ENCODE peak calls at places on chromosomes 13 and 19, in five cellular contexts. A is foreskin fibroblast; K is IMR-90; M is endodermal cell; F is effector memory CD4-positive, alpha-beta T cell. S is an unnamed sample.

GRCh38 chr19:56507446-56508281 is at the start of gene ZNF471:
- DNase-seq in A (peak), M (peak), F (peak), K (peak), S (peak)

GRCh38 chr19:1825909-1826556 is 14.0 kb upstream of the ATP8B3 start:
- DNase-seq in K (peak), M (peak), A (peak), F (peak), S (peak)

GRCh38 chr13:80251403-80251802 is 89.5 kb downstream of the SPRY2 start:
- DNase-seq in F (no peak), K (peak), M (no peak), A (peak), S (peak)

GRCh38 chr13:41213919-41214318 is 19.6 kb upstream of the KBTBD7 start:
- DNase-seq in K (no peak), M (no peak), A (no peak), F (no peak), S (no peak)

GRCh38 chr13:45385912-45386311 is 32.3 kb downstream of the SLC25A30 start:
- DNase-seq in M (no peak), F (no peak), A (no peak), K (no peak), S (no peak)

GRCh38 chr13:33455291-33455690 is 169.7 kb upstream of the STARD13 start:
- DNase-seq in K (no peak), A (no peak), F (no peak), M (no peak), S (no peak)

GRCh38 chr13:55815458-55816033 is 1325.2 kb upstream of the PRR20A start:
- DNase-seq in K (no peak), F (no peak), A (no peak), M (no peak), S (no peak)

GRCh38 chr13:68304287-68304893 is 1074.3 kb upstream of the PCDH9 start:
- DNase-seq in K (no peak), M (no peak), A (no peak), F (no peak), S (peak)

GRCh38 chr19:52007805-52008557 is at the start of gene ZNF615:
- DNase-seq in F (peak), K (peak), M (peak), A (peak), S (peak)

GRCh38 chr19:37719927-37720265 is 335 bp upstream of the ZNF607 start:
- DNase-seq in M (no peak), K (no peak), F (no peak), A (no peak), S (no peak)

GRCh38 chr13:59094149-59094548 is 1069.6 kb downstream of the DIAPH3 start:
- DNase-seq in A (no peak), K (peak), F (no peak), M (no peak), S (peak)

GRCh38 chr19:18309525-18310064 is 13.3 kb downstream of the LSM4 start:
- DNase-seq in M (no peak), A (no peak), F (no peak), K (no peak), S (no peak)

GRCh38 chr19:595326-596262 is 5.9 kb downstream of the HCN2 start:
- DNase-seq in M (no peak), A (no peak), F (no peak), K (no peak), S (no peak)

GRCh38 chr13:80012281-80012680 is 328.6 kb downstream of the SPRY2 start:
- DNase-seq in M (no peak), F (no peak), K (no peak), A (no peak), S (no peak)

GRCh38 chr13:108573455-108573854 is 56.0 kb upstream of the MYO16 start:
- DNase-seq in F (no peak), K (no peak), M (no peak), A (no peak), S (no peak)

GRCh38 chr13:111153977-111154332 is 38.8 kb downstream of the ARHGEF7 start:
- DNase-seq in M (no peak), F (peak), A (peak), K (no peak), S (no peak)

GRCh38 chr13:39779337-39780270 is 124.1 kb downstream of the COG6 start:
- DNase-seq in A (no peak), M (no peak), F (peak), K (peak), S (peak)

GRCh38 chr13:78032132-78032531 is 113.5 kb upstream of the EDNRB start:
- DNase-seq in F (no peak), M (no peak), A (no peak), K (no peak), S (no peak)

GRCh38 chr19:12868540-12869112 is 12.6 kb downstream of the DNASE2 start:
- DNase-seq in A (no peak), K (no peak), F (no peak), M (peak), S (no peak)

GRCh38 chr19:8209111-8209964 is at the start of gene CERS4:
- DNase-seq in K (peak), F (peak), A (no peak), M (peak), S (peak)

GRCh38 chr13:20720499-20720898 is 17.0 kb downstream of the IL17D start:
- DNase-seq in F (no peak), A (no peak), M (no peak), K (no peak), S (no peak)

GRCh38 chr13:20721058-20721453 is 17.6 kb downstream of the IL17D start:
- DNase-seq in K (no peak), M (no peak), F (no peak), A (no peak), S (no peak)

GRCh38 chr13:20718958-20719566 is 15.6 kb downstream of the IL17D start:
- DNase-seq in F (no peak), M (no peak), K (no peak), A (no peak), S (no peak)

GRCh38 chr13:20719783-20720182 is 16.3 kb downstream of the IL17D start:
- DNase-seq in M (no peak), K (no peak), F (no peak), A (no peak), S (no peak)

DNA sequence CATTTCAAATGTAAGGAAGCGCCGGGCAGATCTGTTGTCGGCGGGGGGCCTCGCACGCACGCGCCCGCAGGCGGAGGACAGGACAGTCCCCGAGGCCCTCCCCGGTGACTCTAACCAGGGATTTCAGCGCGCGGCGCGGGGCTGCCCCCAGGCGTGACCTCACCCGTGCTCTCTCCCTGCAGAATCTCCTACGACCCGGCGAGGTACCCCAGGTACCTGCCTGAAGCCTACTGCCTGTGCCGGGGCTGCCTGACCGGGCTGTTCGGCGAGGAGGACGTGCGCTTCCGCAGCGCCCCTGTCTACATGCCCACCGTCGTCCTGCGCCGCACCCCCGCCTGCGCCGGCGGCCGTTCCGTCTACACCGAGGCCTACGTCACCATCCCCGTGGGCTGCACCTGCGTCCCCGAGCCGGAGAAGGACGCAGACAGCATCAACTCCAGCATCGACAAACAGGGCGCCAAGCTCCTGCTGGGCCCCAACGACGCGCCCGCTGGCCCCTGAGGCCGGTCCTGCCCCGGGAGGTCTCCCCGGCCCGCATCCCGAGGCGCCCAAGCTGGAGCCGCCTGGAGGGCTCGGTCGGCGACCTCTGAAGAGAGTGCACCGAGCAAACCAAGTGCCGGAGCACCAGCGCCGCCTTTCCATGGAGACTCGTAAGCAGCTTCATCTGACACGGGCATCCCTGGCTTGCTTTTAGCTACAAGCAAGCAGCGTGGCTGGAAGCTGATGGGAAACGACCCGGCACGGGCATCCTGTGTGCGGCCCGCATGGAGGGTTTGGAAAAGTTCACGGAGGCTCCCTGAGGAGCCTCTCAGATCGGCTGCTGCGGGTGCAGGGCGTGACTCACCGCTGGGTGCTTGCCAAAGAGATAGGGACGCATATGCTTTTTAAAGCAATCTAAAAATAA is 18.2 kb downstream of the IL17D start:
- DNase-seq in M (peak), K (peak), F (no peak), A (peak), S (peak)
- H3K4me3 ChIP-seq in M (peak), K (peak), F (no peak), A (peak), S (peak)

GRCh38 chr19:35663981-35664380 is 2.3 kb upstream of the UPK1A start:
- DNase-seq in K (no peak), A (no peak), F (no peak), M (no peak), S (no peak)
- H3K4me3 ChIP-seq in K (no peak), A (no peak), F (no peak), M (no peak), S (no peak)

DNA sequence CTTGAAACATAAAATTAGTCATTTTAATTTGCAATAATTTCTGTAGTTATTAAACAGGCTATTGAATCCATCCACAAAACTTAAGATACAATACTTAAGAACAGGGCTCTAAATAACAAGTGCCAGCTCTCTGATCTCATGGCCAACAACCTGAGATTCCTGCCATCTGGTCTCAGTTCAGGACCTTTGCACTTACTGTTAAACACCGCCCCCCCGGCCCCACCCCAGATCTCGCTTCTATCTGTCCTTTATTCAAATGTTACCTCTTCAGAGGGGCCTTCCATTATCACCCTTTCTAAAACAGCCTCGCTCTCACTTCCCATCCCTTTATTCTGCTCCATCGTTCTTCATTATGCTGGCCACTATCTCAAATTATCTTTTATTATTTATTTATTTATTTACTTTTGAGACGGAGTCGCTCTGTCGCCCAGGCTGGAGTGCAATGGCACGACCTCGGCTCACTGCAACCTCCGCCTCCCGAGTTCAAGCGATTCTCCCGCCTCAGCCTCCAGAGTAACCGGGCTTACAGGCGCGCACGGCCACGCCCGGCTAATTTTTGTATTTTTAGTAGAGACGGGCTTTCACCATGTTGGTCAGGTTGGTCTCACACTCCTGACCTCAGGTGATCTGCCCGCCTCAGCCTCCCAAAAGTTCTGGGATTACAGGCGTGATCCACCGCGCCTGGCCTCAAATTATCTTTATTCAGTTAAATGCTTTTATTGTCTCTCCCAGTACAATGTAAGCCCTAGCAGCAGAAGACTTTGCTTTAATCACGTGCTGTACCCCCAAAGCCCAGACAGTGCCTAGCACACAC is 838 bp upstream of the SNRNP70 start:
- DNase-seq in F (no peak), A (no peak), K (no peak), M (no peak), S (no peak)
- H3K4me3 ChIP-seq in F (peak), A (peak), K (peak), M (peak), S (peak)

DNA sequence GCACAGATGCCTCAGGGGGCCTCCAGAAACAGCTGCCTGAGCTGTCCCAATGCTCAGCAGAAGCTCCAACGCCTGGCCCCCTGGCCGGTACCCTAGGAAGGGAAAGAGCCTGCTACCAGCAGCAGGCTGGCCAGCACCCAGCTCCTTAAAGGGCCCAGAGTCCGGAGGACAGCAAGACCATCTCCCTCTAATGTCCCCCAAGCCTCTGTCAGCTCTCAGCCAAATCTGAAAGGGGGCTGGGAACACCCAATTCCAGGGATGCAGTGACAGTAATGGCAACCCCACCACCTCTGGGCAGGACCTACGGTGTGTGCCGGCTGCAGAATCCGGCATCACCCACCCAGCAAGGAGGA is 4.2 kb downstream of the PPP6R1 start:
- DNase-seq in F (no peak), K (no peak), M (no peak), A (no peak), S (no peak)
- H3K4me3 ChIP-seq in F (peak), K (no peak), M (no peak), A (no peak), S (no peak)

GRCh38 chr19:33388231-33388816 is 14.8 kb downstream of the CEBPG start:
- DNase-seq in K (no peak), F (no peak), A (no peak), M (no peak), S (no peak)
- H3K4me3 ChIP-seq in K (no peak), F (no peak), A (no peak), M (no peak), S (no peak)

GRCh38 chr13:21139374-21139773 is 37.0 kb downstream of the SKA3 start:
- DNase-seq in F (no peak), M (no peak), A (no peak), K (no peak), S (no peak)
- H3K4me3 ChIP-seq in F (peak), M (peak), A (peak), K (no peak), S (peak)

DNA sequence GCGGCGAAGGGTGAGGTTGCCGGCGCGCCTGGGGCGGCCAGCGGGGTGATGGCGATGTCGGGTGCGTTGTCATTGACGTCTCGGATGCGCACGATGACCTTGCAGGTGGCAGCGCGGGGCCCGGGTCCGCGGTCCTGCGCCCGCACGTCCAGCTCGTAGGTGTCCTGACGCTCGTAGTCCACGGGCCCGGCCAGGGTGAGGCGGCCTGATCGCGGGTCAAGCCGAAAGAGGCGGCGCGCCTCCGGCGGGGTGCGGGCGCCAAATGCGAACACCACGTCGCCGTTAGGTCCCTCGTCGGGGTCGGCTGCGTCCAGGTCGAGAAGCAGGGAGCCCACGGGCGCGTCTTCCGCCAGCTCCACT is 1.1 kb downstream of the PCDH8 start:
- DNase-seq in A (no peak), K (no peak), F (no peak), M (no peak), S (no peak)
- H3K4me3 ChIP-seq in A (no peak), K (no peak), F (no peak), M (no peak), S (no peak)

GRCh38 chr19:10566408-10566657 is 523 bp upstream of the KRI1 start:
- DNase-seq in K (no peak), A (no peak), F (no peak), M (no peak), S (no peak)
- H3K4me3 ChIP-seq in K (peak), A (peak), F (peak), M (peak), S (peak)

GRCh38 chr13:109869312-109870237 is 83.2 kb upstream of the IRS2 start:
- DNase-seq in M (peak), A (peak), F (no peak), K (peak), S (peak)

GRCh38 chr13:109871018-109871370 is 84.6 kb upstream of the IRS2 start:
- DNase-seq in M (no peak), A (no peak), K (peak), F (no peak), S (peak)

GRCh38 chr13:109870281-109871017 is 84.1 kb upstream of the IRS2 start:
- DNase-seq in K (no peak), A (no peak), F (no peak), M (peak), S (no peak)

GRCh38 chr13:109867766-109868165 is 81.4 kb upstream of the IRS2 start:
- DNase-seq in A (no peak), M (no peak), F (no peak), K (no peak), S (no peak)

DNA sequence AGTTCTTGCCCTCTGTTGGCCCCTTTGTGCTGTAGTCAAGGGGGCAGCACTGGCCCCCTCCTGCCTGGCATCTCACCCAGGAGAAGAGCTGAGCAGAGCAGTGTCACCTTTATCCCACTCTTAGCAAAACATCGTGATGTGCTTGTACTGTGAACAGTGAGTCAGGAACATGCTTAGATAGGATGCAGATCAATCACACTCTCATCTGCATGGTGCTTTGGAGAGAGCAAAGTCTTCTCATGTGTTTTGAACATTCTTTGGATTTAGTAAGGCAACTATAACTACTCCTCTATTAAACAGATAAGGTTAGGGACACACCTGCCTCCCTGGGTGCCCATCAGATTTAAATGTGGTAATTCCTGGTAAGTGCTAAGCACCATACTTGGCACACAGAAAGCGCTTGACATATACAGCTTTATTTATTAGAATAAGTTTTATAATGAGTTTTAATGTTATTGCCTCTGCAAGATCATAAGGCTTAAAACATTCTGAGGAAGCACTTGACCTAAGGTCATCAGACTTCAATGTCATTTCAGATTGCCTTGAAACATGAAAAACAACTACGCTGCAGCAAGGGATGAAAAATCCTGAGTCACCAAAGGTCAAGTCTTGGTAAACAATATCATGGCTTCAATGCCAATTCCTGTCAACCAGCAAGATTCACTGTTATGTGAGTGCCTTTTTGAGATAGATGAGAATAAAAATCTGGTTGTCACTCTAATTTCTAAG is 82.4 kb upstream of the IRS2 start:
- DNase-seq in A (peak), F (no peak), K (peak), M (no peak), S (no peak)
- H3K4me3 ChIP-seq in A (no peak), F (no peak), K (no peak), M (no peak), S (no peak)

DNA sequence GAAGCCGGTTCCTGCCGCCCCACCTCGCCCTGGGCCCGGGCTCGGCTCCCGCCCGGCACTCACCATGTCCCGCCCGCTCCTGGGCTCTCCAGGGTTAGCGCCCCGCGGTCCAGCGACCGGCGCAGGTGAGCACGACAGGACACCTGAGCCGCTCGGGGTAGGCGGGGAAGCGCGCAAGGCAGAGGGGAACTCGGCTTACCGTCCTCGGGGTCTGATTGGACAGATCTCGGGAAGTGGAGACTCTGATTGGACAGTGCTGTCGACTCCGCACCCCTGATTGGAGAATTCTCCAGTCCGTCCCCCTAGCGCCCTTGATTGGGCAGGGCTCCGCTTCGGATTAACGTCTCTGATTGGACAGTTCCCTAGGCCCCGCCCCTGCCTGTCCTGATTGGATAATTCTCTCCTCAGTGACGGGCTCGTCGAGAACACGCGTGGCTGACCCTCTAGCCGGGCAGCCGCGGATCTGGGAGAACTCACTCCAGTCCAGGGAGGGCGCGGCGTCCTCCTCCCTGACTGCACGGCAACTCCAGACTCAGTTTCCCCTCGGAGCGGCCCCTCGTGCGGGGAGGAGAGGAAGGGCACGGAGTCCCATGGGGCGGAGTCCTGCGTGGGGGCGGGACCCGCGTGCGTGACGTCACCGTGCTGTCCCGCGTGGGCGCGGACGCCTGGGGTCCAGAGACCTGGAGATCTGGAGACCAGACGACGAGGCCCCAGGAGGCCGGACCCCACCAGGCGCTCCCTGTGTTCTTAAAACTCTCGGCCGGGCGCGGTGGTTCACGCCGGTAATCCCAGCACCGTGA is at the start of gene ZNF77:
- DNase-seq in A (peak), K (peak), F (peak), M (peak), S (peak)
- H3K4me3 ChIP-seq in A (peak), K (peak), F (peak), M (peak), S (peak)